ENCODE peak calls at places on chromosomes 16 and 17, in eight cellular contexts. G, X, B, N, H, E, V and Q are unnamed samples.

GRCh38 chr16:88928405-88929375 is 48.3 kb downstream of the CBFA2T3 start:
- DNase-seq in G (no peak), X (no peak), B (no peak), N (no peak), H (no peak), E (no peak), V (no peak), Q (no peak)

GRCh38 chr16:85483424-85483823 is 129.7 kb upstream of the GSE1 start:
- DNase-seq in G (no peak), X (no peak), B (no peak), N (no peak), H (no peak), E (no peak), V (no peak), Q (no peak)

GRCh38 chr17:73098919-73099318 is 6.4 kb upstream of the SLC39A11 start:
- DNase-seq in G (no peak), X (no peak), B (no peak), N (no peak), H (no peak), E (no peak), V (no peak), Q (no peak)

GRCh38 chr16:80125677-80126076 is 415.1 kb upstream of the DYNLRB2 start:
- DNase-seq in G (no peak), X (no peak), B (no peak), N (no peak), H (no peak), E (no peak), V (no peak), Q (no peak)

GRCh38 chr16:23072084-23072599 is 77.1 kb downstream of the USP31 start:
- DNase-seq in G (no peak), X (no peak), B (no peak), N (no peak), H (peak; percentile 77), E (peak; percentile 82), V (peak; percentile 65), Q (no peak)

GRCh38 chr16:80640316-80640715 is 99.5 kb downstream of the DYNLRB2 start:
- DNase-seq in G (no peak), X (no peak), B (no peak), N (no peak), H (no peak), E (no peak), V (no peak), Q (no peak)

GRCh38 chr17:74639704-74640142 is 16.2 kb upstream of the CD300E start:
- DNase-seq in G (no peak), X (no peak), B (no peak), N (peak; percentile 73), H (no peak), E (no peak), V (no peak), Q (no peak)

GRCh38 chr17:12739500-12739899 is 49.8 kb upstream of the ARHGAP44 start:
- DNase-seq in G (no peak), X (no peak), B (no peak), N (no peak), H (no peak), E (no peak), V (no peak), Q (no peak)

GRCh38 chr17:13921841-13922776 is 147.2 kb upstream of the COX10 start:
- DNase-seq in G (no peak), X (no peak), B (no peak), N (no peak), H (no peak), E (no peak), V (no peak), Q (no peak)

GRCh38 chr17:48719642-48720262 is 2.6 kb downstream of the PRAC1 start:
- DNase-seq in G (peak; percentile 93), X (no peak), B (peak; percentile 74), N (no peak), H (no peak), E (no peak), V (peak; percentile 23), Q (no peak)

GRCh38 chr17:54662978-54663876 is 237.4 kb upstream of the TOM1L1 start:
- DNase-seq in G (peak; percentile 84), X (no peak), B (peak; percentile 30), N (no peak), H (no peak), E (no peak), V (no peak), Q (peak; percentile 4)
- H2AFZ ChIP-seq in G (no peak overlapping the region), X (no peak overlapping the region), B (no peak overlapping the region), N (no peak overlapping the region), H (no peak overlapping the region), E (no peak overlapping the region), V (no peak overlapping the region), Q (no peak overlapping the region)

DNA sequence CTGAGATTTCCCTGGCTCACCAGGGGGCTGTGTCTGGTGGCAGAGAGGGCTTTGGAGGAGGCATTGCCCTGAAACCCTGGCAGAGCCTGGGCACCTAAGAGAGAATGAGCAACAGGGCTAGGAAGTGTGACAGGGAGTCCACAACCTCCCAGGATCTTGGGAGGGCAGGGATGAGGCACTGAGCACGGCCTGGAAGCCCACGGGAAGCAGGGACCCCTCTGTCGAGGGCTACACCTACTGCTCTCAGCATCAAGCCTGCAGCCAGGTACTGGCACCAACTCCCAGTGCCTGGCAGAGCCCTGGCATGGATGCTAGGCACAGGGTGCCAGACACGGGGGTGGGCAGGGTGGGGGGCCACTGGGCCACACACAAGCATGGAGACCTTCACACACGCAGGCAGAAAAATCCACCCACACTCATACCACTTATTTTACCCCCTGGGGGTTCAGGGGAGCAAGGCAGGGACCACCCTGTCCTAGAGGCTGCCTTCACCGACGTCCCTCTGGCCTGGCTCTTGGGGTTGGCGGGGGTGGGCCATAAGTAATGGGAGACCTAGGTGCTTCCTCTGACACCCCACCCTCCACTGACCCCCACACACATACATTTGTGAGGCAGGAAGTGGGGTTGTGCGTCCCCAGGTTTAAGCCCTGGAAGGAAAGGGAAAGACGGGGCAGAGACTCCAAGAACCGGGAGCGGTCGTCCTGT is 970 bp upstream of the HSD11B2 start:
- DNase-seq in G (no peak), X (no peak), B (no peak), N (no peak), H (no peak), E (no peak), V (no peak), Q (no peak)
- H2AFZ ChIP-seq in G (no peak overlapping the region), X (peak overlapping the region; percentile 71), B (peak overlapping the region; percentile 88), N (peak overlapping the region; percentile 94), H (peak overlapping the region; percentile 81), E (peak overlapping the region; percentile 85), V (no peak overlapping the region), Q (peak overlapping the region; percentile 76)

GRCh38 chr17:44004077-44004760 is at the start of gene NAGS:
- DNase-seq in G (peak; percentile 84), X (no peak), B (peak; percentile 63), N (no peak), H (no peak), E (no peak), V (peak; percentile 49), Q (peak; percentile 62)

GRCh38 chr17:44005865-44006580 is 1.6 kb downstream of the NAGS start:
- DNase-seq in G (peak; percentile 91), X (no peak), B (peak; percentile 83), N (peak; percentile 25), H (no peak), E (peak; percentile 6), V (no peak), Q (peak; percentile 61)

GRCh38 chr17:44006581-44007345 is 2.3 kb downstream of the NAGS start:
- DNase-seq in G (peak; percentile 100), X (peak; percentile 93), B (peak; percentile 99), N (peak; percentile 93), H (peak; percentile 92), E (peak; percentile 97), V (peak; percentile 98), Q (peak; percentile 99)

GRCh38 chr17:44005527-44005864 is 1.1 kb downstream of the NAGS start:
- DNase-seq in G (no peak), X (no peak), B (no peak), N (no peak), H (no peak), E (no peak), V (no peak), Q (no peak)

DNA sequence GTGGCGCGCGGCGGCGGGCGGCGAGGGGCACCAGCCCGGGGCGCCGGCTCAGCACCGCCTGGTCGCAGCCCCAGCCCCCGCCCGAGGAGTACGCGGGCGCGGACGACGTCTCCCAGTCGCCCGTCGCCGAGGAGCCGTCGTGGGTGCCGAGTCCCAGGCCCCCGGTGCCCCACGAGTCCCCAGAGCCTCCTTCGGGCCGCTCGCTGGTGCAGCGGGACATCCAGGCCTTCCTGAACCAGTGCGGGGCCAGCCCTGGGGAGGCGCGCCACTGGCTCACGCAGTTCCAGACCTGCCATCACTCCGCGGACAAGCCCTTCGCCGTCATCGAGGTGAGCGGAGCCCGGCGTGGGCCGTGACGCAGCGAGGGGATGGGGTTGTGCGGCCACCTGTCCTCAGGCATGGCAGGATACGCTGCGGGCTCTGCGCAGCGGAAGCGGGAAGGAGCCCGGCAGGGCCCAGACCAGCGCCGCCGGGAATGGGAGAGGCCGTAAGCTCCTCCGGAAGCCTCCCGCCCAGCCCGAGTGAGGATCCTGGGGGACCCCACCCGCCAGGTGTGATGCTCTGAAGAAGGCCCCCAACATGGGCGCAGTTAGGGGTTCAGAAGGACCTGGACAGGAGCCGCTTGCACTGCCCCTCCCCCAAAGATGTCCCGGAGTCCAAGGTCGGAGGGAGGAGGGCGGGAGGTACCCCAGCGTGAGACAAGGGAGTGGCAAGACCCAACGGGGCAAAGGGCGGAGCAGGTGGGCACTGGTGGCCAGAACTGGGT is 522 bp downstream of the NAGS start:
- DNase-seq in G (peak; percentile 73), X (no peak), B (peak; percentile 58), N (no peak), H (no peak), E (no peak), V (no peak), Q (peak; percentile 51)
- H2AFZ ChIP-seq in G (no peak overlapping the region), X (peak overlapping the region; percentile 56), B (no peak overlapping the region), N (no peak overlapping the region), H (peak overlapping the region; percentile 96), E (peak overlapping the region; percentile 90), V (no peak overlapping the region), Q (peak overlapping the region; percentile 6)

DNA sequence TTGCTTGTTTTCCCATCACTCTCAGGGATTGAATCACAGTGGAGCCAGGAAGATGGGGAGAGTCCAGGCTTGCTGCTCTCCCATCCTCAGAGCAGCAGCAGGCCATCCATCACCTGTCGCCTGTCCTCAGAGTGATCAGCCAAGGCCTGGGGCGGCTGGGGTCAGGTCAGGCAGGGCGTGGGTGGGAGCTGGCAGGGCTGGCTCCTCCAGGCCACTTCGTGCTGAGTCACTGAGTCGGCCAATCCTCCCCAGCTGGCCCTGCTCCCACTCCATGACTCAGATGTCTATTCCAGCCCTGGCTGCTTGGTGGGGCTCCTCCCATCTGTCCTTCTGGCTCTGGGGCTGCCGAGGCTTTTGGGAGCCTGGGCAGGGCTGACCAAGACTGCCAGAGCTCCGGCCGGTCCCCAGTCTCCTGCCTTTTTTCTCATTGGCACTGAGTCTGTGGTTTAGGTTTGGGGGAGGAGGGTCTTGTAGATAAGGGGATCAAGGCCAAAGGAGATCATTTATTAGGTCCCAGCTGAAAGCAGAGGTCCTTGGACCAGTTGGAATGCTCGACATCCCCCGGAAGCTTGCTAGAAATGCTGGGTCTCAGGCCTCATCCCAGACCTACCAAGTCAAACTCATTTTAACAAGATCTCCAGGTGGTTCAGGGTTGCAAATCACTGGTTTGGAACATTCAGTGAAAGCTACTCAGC is 72.7 kb downstream of the ABCC1 start:
- DNase-seq in G (peak; percentile 60), X (peak; percentile 52), B (peak; percentile 54), N (no peak), H (peak; percentile 97), E (peak; percentile 93), V (peak; percentile 98), Q (peak; percentile 91)
- H2AFZ ChIP-seq in G (no peak overlapping the region), X (peak overlapping the region; percentile 26), B (no peak overlapping the region), N (no peak overlapping the region), H (peak overlapping the region; percentile 52), E (peak overlapping the region; percentile 33), V (no peak overlapping the region), Q (no peak overlapping the region)